ENCODE peak calls at places on chromosomes 16 and 17, in eight cellular contexts. One of them, this sample, is unnamed.

GRCh38 chr17:28500712-28501379 is 5.3 kb upstream of the FOXN1 start:
- DNase-seq in neuronal stem cell: no peak
- DNase-seq in progenitor cell of endocrine pancreas: no peak
- DNase-seq in RPMI8226: peak
- DNase-seq in B cell: peak
- DNase-seq in cardiac fibroblast: no peak
- DNase-seq in tibial artery: no peak
- DNase-seq in left colon: no peak
- DNase-seq in this sample: no peak

GRCh38 chr17:82014432-82014831 is 8.2 kb downstream of the CENPX start:
- DNase-seq in neuronal stem cell: no peak
- DNase-seq in progenitor cell of endocrine pancreas: no peak
- DNase-seq in RPMI8226: peak
- DNase-seq in B cell: no peak
- DNase-seq in cardiac fibroblast: no peak
- DNase-seq in tibial artery: no peak
- DNase-seq in left colon: no peak
- DNase-seq in this sample: no peak

GRCh38 chr16:47944589-47944988 is 211.2 kb downstream of the ABCC12 start:
- DNase-seq in neuronal stem cell: no peak
- DNase-seq in progenitor cell of endocrine pancreas: no peak
- DNase-seq in RPMI8226: no peak
- DNase-seq in B cell: no peak
- DNase-seq in cardiac fibroblast: no peak
- DNase-seq in tibial artery: no peak
- DNase-seq in left colon: no peak
- DNase-seq in this sample: no peak

GRCh38 chr16:85649978-85650863 is 37.1 kb downstream of the GSE1 start:
- DNase-seq in neuronal stem cell: no peak
- DNase-seq in progenitor cell of endocrine pancreas: no peak
- DNase-seq in RPMI8226: no peak
- DNase-seq in B cell: no peak
- DNase-seq in cardiac fibroblast: no peak
- DNase-seq in tibial artery: no peak
- DNase-seq in left colon: no peak
- DNase-seq in this sample: no peak

GRCh38 chr17:58336456-58337094 is 8.0 kb upstream of the TSPOAP1 start:
- DNase-seq in neuronal stem cell: no peak
- DNase-seq in progenitor cell of endocrine pancreas: no peak
- DNase-seq in RPMI8226: peak
- DNase-seq in B cell: no peak
- DNase-seq in cardiac fibroblast: peak
- DNase-seq in tibial artery: no peak
- DNase-seq in left colon: no peak
- DNase-seq in this sample: no peak

GRCh38 chr16:89860747-89861304 is 12.6 kb upstream of the TCF25 start:
- DNase-seq in neuronal stem cell: peak
- DNase-seq in progenitor cell of endocrine pancreas: peak
- DNase-seq in RPMI8226: peak
- DNase-seq in B cell: peak
- DNase-seq in cardiac fibroblast: peak
- DNase-seq in tibial artery: peak
- DNase-seq in left colon: peak
- DNase-seq in this sample: peak

GRCh38 chr17:14037453-14037852 is 31.9 kb upstream of the COX10 start:
- DNase-seq in neuronal stem cell: no peak
- DNase-seq in progenitor cell of endocrine pancreas: no peak
- DNase-seq in RPMI8226: no peak
- DNase-seq in B cell: no peak
- DNase-seq in cardiac fibroblast: no peak
- DNase-seq in tibial artery: no peak
- DNase-seq in left colon: no peak
- DNase-seq in this sample: no peak

GRCh38 chr16:24689128-24689527 is 40.3 kb upstream of the TNRC6A start:
- DNase-seq in neuronal stem cell: no peak
- DNase-seq in progenitor cell of endocrine pancreas: no peak
- DNase-seq in RPMI8226: peak
- DNase-seq in B cell: no peak
- DNase-seq in cardiac fibroblast: peak
- DNase-seq in tibial artery: no peak
- DNase-seq in left colon: no peak
- DNase-seq in this sample: no peak

GRCh38 chr16:72299684-72300243 is 127.8 kb upstream of the PMFBP1 start:
- DNase-seq in neuronal stem cell: no peak
- DNase-seq in progenitor cell of endocrine pancreas: no peak
- DNase-seq in RPMI8226: no peak
- DNase-seq in B cell: no peak
- DNase-seq in cardiac fibroblast: no peak
- DNase-seq in tibial artery: no peak
- DNase-seq in left colon: no peak
- DNase-seq in this sample: no peak

GRCh38 chr16:57358527-57359095 is at the start of gene CCL22:
- DNase-seq in neuronal stem cell: no peak
- DNase-seq in progenitor cell of endocrine pancreas: no peak
- DNase-seq in RPMI8226: peak
- DNase-seq in B cell: no peak
- DNase-seq in cardiac fibroblast: no peak
- DNase-seq in tibial artery: no peak
- DNase-seq in left colon: no peak
- DNase-seq in this sample: no peak

GRCh38 chr16:3698941-3699340 is 18.4 kb downstream of the TRAP1 start:
- DNase-seq in neuronal stem cell: no peak
- DNase-seq in progenitor cell of endocrine pancreas: no peak
- DNase-seq in RPMI8226: no peak
- DNase-seq in B cell: no peak
- DNase-seq in cardiac fibroblast: no peak
- DNase-seq in tibial artery: no peak
- DNase-seq in left colon: no peak
- DNase-seq in this sample: no peak

GRCh38 chr16:31265329-31266245 is 5.8 kb downstream of the ITGAM start:
- DNase-seq in neuronal stem cell: no peak
- DNase-seq in progenitor cell of endocrine pancreas: no peak
- DNase-seq in RPMI8226: peak
- DNase-seq in B cell: peak
- DNase-seq in cardiac fibroblast: no peak
- DNase-seq in tibial artery: no peak
- DNase-seq in left colon: no peak
- DNase-seq in this sample: no peak

GRCh38 chr16:75534560-75535205 is 1.2 kb downstream of the CHST5 start:
- DNase-seq in neuronal stem cell: no peak
- DNase-seq in progenitor cell of endocrine pancreas: no peak
- DNase-seq in RPMI8226: no peak
- DNase-seq in B cell: no peak
- DNase-seq in cardiac fibroblast: no peak
- DNase-seq in tibial artery: no peak
- DNase-seq in left colon: peak
- DNase-seq in this sample: no peak